ENCODE peak calls at places on chromosomes 12 and 14, in seven cellular contexts. One of them, this sample, is unnamed.

GRCh38 chr14:25237845-25238244 is 187.9 kb upstream of the STXBP6 start:
- DNase-seq in A673: peak; percentile 52
- DNase-seq in mesendoderm: peak; percentile 76
- DNase-seq in non-pigmented ciliary epithelial cell: no peak
- DNase-seq in heart left ventricle: no peak
- DNase-seq in SW480: peak; percentile 29
- DNase-seq in AG04450: no peak
- DNase-seq in this sample: no peak

GRCh38 chr12:3446235-3446634 is 44.8 kb upstream of the PRMT8 start:
- DNase-seq in A673: no peak
- DNase-seq in mesendoderm: no peak
- DNase-seq in non-pigmented ciliary epithelial cell: no peak
- DNase-seq in heart left ventricle: no peak
- DNase-seq in SW480: no peak
- DNase-seq in AG04450: no peak
- DNase-seq in this sample: no peak

GRCh38 chr14:33545696-33546095 is 405.2 kb downstream of the EGLN3 start:
- DNase-seq in A673: no peak
- DNase-seq in mesendoderm: no peak
- DNase-seq in non-pigmented ciliary epithelial cell: no peak
- DNase-seq in heart left ventricle: no peak
- DNase-seq in SW480: no peak
- DNase-seq in AG04450: no peak
- DNase-seq in this sample: no peak

GRCh38 chr12:132664206-132665148 is 22.7 kb downstream of the POLE start:
- DNase-seq in A673: no peak
- DNase-seq in mesendoderm: peak; percentile 53
- DNase-seq in non-pigmented ciliary epithelial cell: no peak
- DNase-seq in heart left ventricle: no peak
- DNase-seq in SW480: no peak
- DNase-seq in AG04450: no peak
- DNase-seq in this sample: no peak

GRCh38 chr12:93862424-93862823 is 185.2 kb downstream of the CRADD start:
- DNase-seq in A673: no peak
- DNase-seq in mesendoderm: no peak
- DNase-seq in non-pigmented ciliary epithelial cell: no peak
- DNase-seq in heart left ventricle: no peak
- DNase-seq in SW480: no peak
- DNase-seq in AG04450: no peak
- DNase-seq in this sample: no peak

GRCh38 chr12:113003631-113004030 is 25.3 kb downstream of the OAS2 start:
- DNase-seq in A673: no peak
- DNase-seq in mesendoderm: no peak
- DNase-seq in non-pigmented ciliary epithelial cell: no peak
- DNase-seq in heart left ventricle: no peak
- DNase-seq in SW480: no peak
- DNase-seq in AG04450: no peak
- DNase-seq in this sample: no peak

GRCh38 chr12:50055831-50056628 is 1.4 kb upstream of the ASIC1 start:
- DNase-seq in A673: peak; percentile 59
- DNase-seq in mesendoderm: peak; percentile 83
- DNase-seq in non-pigmented ciliary epithelial cell: no peak
- DNase-seq in heart left ventricle: no peak
- DNase-seq in SW480: peak; percentile 62
- DNase-seq in AG04450: no peak
- DNase-seq in this sample: no peak

GRCh38 chr14:76181546-76181945 is 29.8 kb downstream of the GPATCH2L start:
- DNase-seq in A673: peak; percentile 24
- DNase-seq in mesendoderm: peak; percentile 11
- DNase-seq in non-pigmented ciliary epithelial cell: no peak
- DNase-seq in heart left ventricle: no peak
- DNase-seq in SW480: peak; percentile 17
- DNase-seq in AG04450: no peak
- DNase-seq in this sample: no peak

GRCh38 chr12:6915023-6915788 is 826 bp downstream of the ENO2 start:
- DNase-seq in A673: peak; percentile 88
- DNase-seq in mesendoderm: peak; percentile 92
- DNase-seq in non-pigmented ciliary epithelial cell: no peak
- DNase-seq in heart left ventricle: no peak
- DNase-seq in SW480: no peak
- DNase-seq in AG04450: no peak
- DNase-seq in this sample: no peak

GRCh38 chr12:67710582-67710981 is 62.0 kb downstream of the DYRK2 start:
- DNase-seq in A673: no peak
- DNase-seq in mesendoderm: no peak
- DNase-seq in non-pigmented ciliary epithelial cell: no peak
- DNase-seq in heart left ventricle: no peak
- DNase-seq in SW480: peak; percentile 71
- DNase-seq in AG04450: no peak
- DNase-seq in this sample: no peak

GRCh38 chr14:75941030-75941429 is 40.8 kb downstream of the TGFB3 start:
- DNase-seq in A673: no peak
- DNase-seq in mesendoderm: no peak
- DNase-seq in non-pigmented ciliary epithelial cell: peak; percentile 8
- DNase-seq in heart left ventricle: no peak
- DNase-seq in SW480: no peak
- DNase-seq in AG04450: no peak
- DNase-seq in this sample: no peak

GRCh38 chr12:80412343-80412953 is 31.6 kb upstream of the PTPRQ start:
- DNase-seq in A673: peak; percentile 81
- DNase-seq in mesendoderm: peak; percentile 58
- DNase-seq in non-pigmented ciliary epithelial cell: peak; percentile 30
- DNase-seq in heart left ventricle: no peak
- DNase-seq in SW480: peak; percentile 53
- DNase-seq in AG04450: peak; percentile 30
- DNase-seq in this sample: peak; percentile 10

GRCh38 chr14:84084056-84084590 is 1445.8 kb upstream of the FLRT2 start:
- DNase-seq in A673: no peak
- DNase-seq in mesendoderm: peak; percentile 5
- DNase-seq in non-pigmented ciliary epithelial cell: no peak
- DNase-seq in heart left ventricle: no peak
- DNase-seq in SW480: no peak
- DNase-seq in AG04450: no peak
- DNase-seq in this sample: no peak

GRCh38 chr12:76927170-76927784 is 48.5 kb upstream of the CSRP2 start:
- DNase-seq in A673: peak; percentile 84
- DNase-seq in mesendoderm: peak; percentile 85
- DNase-seq in non-pigmented ciliary epithelial cell: no peak
- DNase-seq in heart left ventricle: no peak
- DNase-seq in SW480: peak; percentile 36
- DNase-seq in AG04450: no peak
- DNase-seq in this sample: no peak

GRCh38 chr12:21774358-21775129 is at the start of gene KCNJ8:
- DNase-seq in A673: peak; percentile 26
- DNase-seq in mesendoderm: peak; percentile 88
- DNase-seq in non-pigmented ciliary epithelial cell: no peak
- DNase-seq in heart left ventricle: peak; percentile 91
- DNase-seq in SW480: no peak
- DNase-seq in AG04450: peak; percentile 10
- DNase-seq in this sample: no peak

GRCh38 chr12:116534341-116535121 is 24.6 kb upstream of the MAP1LC3B2 start:
- DNase-seq in A673: peak; percentile 38
- DNase-seq in mesendoderm: peak; percentile 68
- DNase-seq in non-pigmented ciliary epithelial cell: no peak
- DNase-seq in heart left ventricle: no peak
- DNase-seq in SW480: peak; percentile 42
- DNase-seq in AG04450: no peak
- DNase-seq in this sample: no peak

GRCh38 chr12:22670762-22671161 is 45.8 kb downstream of the ETNK1 start:
- DNase-seq in A673: no peak
- DNase-seq in mesendoderm: no peak
- DNase-seq in non-pigmented ciliary epithelial cell: no peak
- DNase-seq in heart left ventricle: no peak
- DNase-seq in SW480: no peak
- DNase-seq in AG04450: no peak
- DNase-seq in this sample: no peak

GRCh38 chr14:42469637-42470426 is 863.2 kb downstream of the LRFN5 start:
- DNase-seq in A673: no peak
- DNase-seq in mesendoderm: no peak
- DNase-seq in non-pigmented ciliary epithelial cell: no peak
- DNase-seq in heart left ventricle: no peak
- DNase-seq in SW480: no peak
- DNase-seq in AG04450: no peak
- DNase-seq in this sample: no peak

GRCh38 chr14:103890836-103891666 is 37.2 kb upstream of the TDRD9 start:
- DNase-seq in A673: no peak
- DNase-seq in mesendoderm: no peak
- DNase-seq in non-pigmented ciliary epithelial cell: no peak
- DNase-seq in heart left ventricle: no peak
- DNase-seq in SW480: no peak
- DNase-seq in AG04450: no peak
- DNase-seq in this sample: no peak

GRCh38 chr14:67411375-67411774 is 590 bp downstream of the PLEK2 start:
- DNase-seq in A673: no peak
- DNase-seq in mesendoderm: no peak
- DNase-seq in non-pigmented ciliary epithelial cell: no peak
- DNase-seq in heart left ventricle: no peak
- DNase-seq in SW480: peak; percentile 41
- DNase-seq in AG04450: no peak
- DNase-seq in this sample: no peak

GRCh38 chr12:113005759-113006158 is 27.4 kb downstream of the OAS2 start:
- DNase-seq in A673: peak; percentile 28
- DNase-seq in mesendoderm: peak; percentile 22
- DNase-seq in non-pigmented ciliary epithelial cell: no peak
- DNase-seq in heart left ventricle: no peak
- DNase-seq in SW480: peak; percentile 66
- DNase-seq in AG04450: no peak
- DNase-seq in this sample: no peak

GRCh38 chr14:28083456-28083855 is 683.1 kb upstream of the FOXG1 start:
- DNase-seq in A673: no peak
- DNase-seq in mesendoderm: no peak
- DNase-seq in non-pigmented ciliary epithelial cell: no peak
- DNase-seq in heart left ventricle: no peak
- DNase-seq in SW480: no peak
- DNase-seq in AG04450: no peak
- DNase-seq in this sample: no peak

GRCh38 chr14:32330356-32331226 is 1.5 kb downstream of the AKAP6 start:
- DNase-seq in A673: no peak
- DNase-seq in mesendoderm: no peak
- DNase-seq in non-pigmented ciliary epithelial cell: no peak
- DNase-seq in heart left ventricle: no peak
- DNase-seq in SW480: no peak
- DNase-seq in AG04450: no peak
- DNase-seq in this sample: no peak